ENCODE peak calls at places on chromosomes 12 and 14, in six cellular contexts. B, H, M, W, D and U are unnamed samples.

GRCh38 chr12:111453071-111453989 is 47.6 kb downstream of the SH2B3 start:
- DNase-seq in B (no peak), H (peak; percentile 2), M (peak; percentile 8), W (no peak), D (no peak), U (no peak)

GRCh38 chr12:123748171-123748570 is 13.9 kb upstream of the DNAH10 start:
- DNase-seq in B (no peak), H (no peak), M (no peak), W (no peak), D (no peak), U (no peak)

GRCh38 chr12:1882850-1883470 is 35.5 kb downstream of the CACNA2D4 start:
- DNase-seq in B (no peak), H (no peak), M (no peak), W (no peak), D (no peak), U (peak; percentile 9)

GRCh38 chr14:29637406-29637805 is 290.2 kb downstream of the PRKD1 start:
- DNase-seq in B (peak; percentile 77), H (peak; percentile 78), M (peak; percentile 83), W (no peak), D (no peak), U (no peak)

GRCh38 chr12:22282283-22282682 is 52.2 kb downstream of the ST8SIA1 start:
- DNase-seq in B (peak; percentile 84), H (peak; percentile 74), M (no peak), W (no peak), D (no peak), U (no peak)

GRCh38 chr14:101965145-101965531 is 765 bp downstream of the DYNC1H1 start:
- DNase-seq in B (peak; percentile 61), H (peak; percentile 60), M (peak; percentile 71), W (peak; percentile 47), D (peak; percentile 41), U (peak; percentile 37)

GRCh38 chr14:94284221-94284620 is 8.8 kb downstream of the SERPINA10 start:
- DNase-seq in B (no peak), H (peak; percentile 18), M (no peak), W (no peak), D (no peak), U (no peak)

GRCh38 chr12:75986001-75986739 is 45.4 kb downstream of the PHLDA1 start:
- DNase-seq in B (no peak), H (no peak), M (no peak), W (no peak), D (no peak), U (no peak)

GRCh38 chr12:6849427-6849826 is 1.7 kb downstream of the CDCA3 start:
- DNase-seq in B (no peak), H (no peak), M (no peak), W (no peak), D (no peak), U (no peak)

GRCh38 chr12:109775172-109775881 is 57.9 kb downstream of the TRPV4 start:
- DNase-seq in B (peak; percentile 55), H (peak; percentile 49), M (peak; percentile 82), W (peak; percentile 87), D (peak; percentile 71), U (peak; percentile 75)

GRCh38 chr12:93918262-93918661 is 230.1 kb upstream of the PLXNC1 start:
- DNase-seq in B (peak; percentile 85), H (peak; percentile 95), M (no peak), W (no peak), D (no peak), U (no peak)

GRCh38 chr14:23439107-23439835 is 3.8 kb upstream of the MYH7 start:
- DNase-seq in B (no peak), H (no peak), M (no peak), W (no peak), D (no peak), U (no peak)

GRCh38 chr14:28102814-28103213 is 663.8 kb upstream of the FOXG1 start:
- DNase-seq in B (no peak), H (no peak), M (no peak), W (no peak), D (no peak), U (no peak)

GRCh38 chr12:22856120-22856699 is 231.2 kb downstream of the ETNK1 start:
- DNase-seq in B (peak; percentile 52), H (peak; percentile 36), M (no peak), W (no peak), D (no peak), U (no peak)

GRCh38 chr12:111361717-111362576 is 6.9 kb downstream of the PHETA1 start:
- DNase-seq in B (no peak), H (no peak), M (peak; percentile 85), W (no peak), D (no peak), U (no peak)

GRCh38 chr14:20428802-20429201 is 7.2 kb downstream of the KLHL33 start:
- DNase-seq in B (no peak), H (no peak), M (no peak), W (no peak), D (no peak), U (no peak)

GRCh38 chr12:10505620-10506019 is at the start of gene EIF2S3B:
- DNase-seq in B (no peak), H (no peak), M (no peak), W (no peak), D (no peak), U (no peak)

GRCh38 chr12:54134850-54135249 is 53.9 kb downstream of the SMUG1 start:
- DNase-seq in B (no peak), H (no peak), M (no peak), W (no peak), D (no peak), U (no peak)

GRCh38 chr12:101691697-101692096 is 5.7 kb upstream of the CHPT1 start:
- DNase-seq in B (no peak), H (no peak), M (no peak), W (no peak), D (no peak), U (no peak)

GRCh38 chr12:56991319-56991906 is 14.9 kb downstream of the ZBTB39 start:
- DNase-seq in B (no peak), H (no peak), M (no peak), W (no peak), D (no peak), U (no peak)

GRCh38 chr14:35506927-35507326 is 27.0 kb upstream of the INSM2 start:
- DNase-seq in B (peak; percentile 40), H (no peak), M (no peak), W (no peak), D (no peak), U (no peak)

GRCh38 chr12:1488908-1489381 is 105.4 kb downstream of the FBXL14 start:
- DNase-seq in B (peak; percentile 86), H (peak; percentile 83), M (no peak), W (no peak), D (no peak), U (no peak)

GRCh38 chr12:100823988-100824387 is 29.4 kb downstream of the ANO4 start:
- DNase-seq in B (peak; percentile 49), H (no peak), M (no peak), W (no peak), D (no peak), U (no peak)

GRCh38 chr12:64744422-64745258 is 14.6 kb downstream of the GNS start:
- DNase-seq in B (peak; percentile 36), H (peak; percentile 11), M (no peak), W (no peak), D (no peak), U (no peak)

GRCh38 chr12:12693111-12693671 is 2.8 kb downstream of the GPR19 start:
- DNase-seq in B (no peak), H (no peak), M (no peak), W (no peak), D (no peak), U (no peak)

GRCh38 chr14:36426113-36426512 is 93.9 kb downstream of the NKX2-1 start:
- DNase-seq in B (no peak), H (no peak), M (no peak), W (no peak), D (no peak), U (no peak)

GRCh38 chr14:96434040-96434439 is 42.1 kb downstream of the AK7 start:
- DNase-seq in B (no peak), H (no peak), M (no peak), W (no peak), D (no peak), U (no peak)

GRCh38 chr14:86942939-86943338 is 1050.0 kb downstream of the GALC start:
- DNase-seq in B (no peak), H (no peak), M (no peak), W (no peak), D (no peak), U (no peak)

GRCh38 chr12:88552672-88553079 is 27.6 kb downstream of the KITLG start:
- DNase-seq in B (peak; percentile 93), H (peak; percentile 73), M (no peak), W (no peak), D (no peak), U (no peak)

GRCh38 chr14:99971929-99972747 is 93.1 kb upstream of the EVL start:
- DNase-seq in B (no peak), H (no peak), M (no peak), W (peak; percentile 29), D (no peak), U (peak; percentile 25)

GRCh38 chr14:69696633-69697557 is 70.0 kb upstream of the SRSF5 start:
- DNase-seq in B (no peak), H (no peak), M (no peak), W (no peak), D (no peak), U (no peak)

GRCh38 chr12:81797100-81797499 is 38.0 kb upstream of the PPFIA2 start:
- DNase-seq in B (no peak), H (no peak), M (no peak), W (no peak), D (no peak), U (no peak)

GRCh38 chr14:102200690-102201368 is 61.1 kb downstream of the WDR20 start:
- DNase-seq in B (peak; percentile 15), H (no peak), M (no peak), W (no peak), D (no peak), U (no peak)

GRCh38 chr12:107254258-107254856 is 161.0 kb upstream of the CRY1 start:
- DNase-seq in B (no peak), H (no peak), M (no peak), W (no peak), D (no peak), U (no peak)

GRCh38 chr12:1356285-1356684 is 238.1 kb downstream of the FBXL14 start:
- DNase-seq in B (no peak), H (no peak), M (no peak), W (no peak), D (no peak), U (no peak)